ENCODE peak calls at places on chromosomes 12 and 14, in six cellular contexts. R, B, S, M, T and O are unnamed samples.
A peak's percentile ranks its signal among the peaks of the same experiment; 100 is the strongest.

GRCh38 chr12:121465921-121466799 is 66.2 kb downstream of the RNF34 start:
- DNase-seq in T (no peak), M (peak; percentile 29), B (peak; percentile 41), R (peak; percentile 21), S (no peak), O (no peak)

GRCh38 chr14:79279645-79280399 is 931.5 kb downstream of the DIO2 start:
- DNase-seq in R (no peak), B (no peak), S (no peak), T (no peak), M (no peak), O (peak; percentile 15)

GRCh38 chr12:48601013-48601756 is 31.3 kb upstream of the LALBA start:
- DNase-seq in S (no peak), R (no peak), M (no peak), T (peak; percentile 61), B (peak; percentile 55), O (peak; percentile 56)

GRCh38 chr14:103576371-103577024 is 13.7 kb downstream of the COA8 start:
- DNase-seq in B (no peak), T (no peak), M (peak; percentile 95), S (no peak), R (peak; percentile 81), O (peak; percentile 36)

GRCh38 chr12:6374781-6375150 is 597 bp downstream of the SCNN1A start:
- DNase-seq in B (no peak), S (no peak), M (no peak), T (no peak), R (no peak), O (no peak)

GRCh38 chr14:63673882-63674497 is 32.3 kb upstream of the WDR89 start:
- DNase-seq in M (no peak), R (no peak), T (no peak), B (no peak), S (no peak), O (no peak)

GRCh38 chr14:33682746-33683145 is 268.1 kb downstream of the EGLN3 start:
- DNase-seq in R (no peak), T (no peak), B (no peak), S (no peak), M (no peak), O (no peak)

GRCh38 chr14:23094666-23095195 is at the start of gene ACIN1:
- DNase-seq in R (peak; percentile 91), M (peak; percentile 94), B (peak; percentile 91), T (no peak), S (peak; percentile 95), O (no peak)

GRCh38 chr12:69196302-69197288 is 42.8 kb upstream of the CPSF6 start:
- DNase-seq in B (peak; percentile 12), S (peak; percentile 10), T (no peak), R (peak; percentile 42), M (peak; percentile 4), O (peak; percentile 18)

GRCh38 chr14:100287202-100287997 is 18.8 kb downstream of the SLC25A29 start:
- DNase-seq in R (no peak), S (no peak), T (no peak), B (no peak), M (no peak), O (peak; percentile 12)

GRCh38 chr14:90642239-90642717 is 174.0 kb downstream of the TTC7B start:
- DNase-seq in B (no peak), M (peak; percentile 81), R (peak; percentile 26), T (peak; percentile 49), S (peak; percentile 76), O (peak; percentile 31)

GRCh38 chr14:104462651-104463630 is 116.6 kb upstream of the C14orf180 start:
- DNase-seq in B (no peak), M (no peak), T (no peak), R (no peak), S (no peak), O (no peak)

GRCh38 chr12:3553681-3554546 is 62.9 kb downstream of the PRMT8 start:
- DNase-seq in M (no peak), R (no peak), B (no peak), S (no peak), T (no peak), O (peak; percentile 35)

GRCh38 chr12:124398578-124399227 is 103.8 kb downstream of the RFLNA start:
- DNase-seq in M (no peak), R (no peak), S (no peak), T (no peak), B (no peak), O (no peak)

GRCh38 chr14:68987653-68988036 is 8.5 kb upstream of the ACTN1 start:
- DNase-seq in S (no peak), T (no peak), M (no peak), B (peak; percentile 86), R (peak; percentile 42), O (peak; percentile 39)

GRCh38 chr12:26971963-26972362 is 33.7 kb downstream of the FGFR1OP2 start:
- DNase-seq in S (no peak), M (no peak), T (no peak), B (no peak), R (no peak), O (no peak)

GRCh38 chr12:125110641-125111360 is 45.6 kb downstream of the AACS start:
- DNase-seq in B (no peak), R (no peak), T (no peak), M (no peak), S (no peak), O (no peak)

GRCh38 chr12:82665142-82665923 is 21.4 kb upstream of the TMTC2 start:
- DNase-seq in T (no peak), R (no peak), S (no peak), B (no peak), M (no peak), O (no peak)

GRCh38 chr14:38357557-38357956 is 101.7 kb upstream of the CLEC14A start:
- DNase-seq in S (no peak), B (no peak), R (no peak), M (peak; percentile 97), T (no peak), O (no peak)

GRCh38 chr14:72094844-72095582 is 162.8 kb downstream of the RGS6 start:
- DNase-seq in R (no peak), S (no peak), T (no peak), B (no peak), M (no peak), O (no peak)

GRCh38 chr14:54815531-54815930 is 87.1 kb downstream of the GCH1 start:
- DNase-seq in M (no peak), S (no peak), B (no peak), T (no peak), R (no peak), O (no peak)

GRCh38 chr14:54816450-54816849 is 86.2 kb downstream of the GCH1 start:
- DNase-seq in S (no peak), T (no peak), B (no peak), M (no peak), R (no peak), O (no peak)

GRCh38 chr14:54813081-54813480 is 89.5 kb downstream of the GCH1 start:
- DNase-seq in R (no peak), M (no peak), B (no peak), T (no peak), S (no peak), O (no peak)

GRCh38 chr14:54814076-54814475 is 88.5 kb downstream of the GCH1 start:
- DNase-seq in B (peak; percentile 43), R (peak; percentile 73), M (no peak), S (no peak), T (no peak), O (peak; percentile 72)

DNA sequence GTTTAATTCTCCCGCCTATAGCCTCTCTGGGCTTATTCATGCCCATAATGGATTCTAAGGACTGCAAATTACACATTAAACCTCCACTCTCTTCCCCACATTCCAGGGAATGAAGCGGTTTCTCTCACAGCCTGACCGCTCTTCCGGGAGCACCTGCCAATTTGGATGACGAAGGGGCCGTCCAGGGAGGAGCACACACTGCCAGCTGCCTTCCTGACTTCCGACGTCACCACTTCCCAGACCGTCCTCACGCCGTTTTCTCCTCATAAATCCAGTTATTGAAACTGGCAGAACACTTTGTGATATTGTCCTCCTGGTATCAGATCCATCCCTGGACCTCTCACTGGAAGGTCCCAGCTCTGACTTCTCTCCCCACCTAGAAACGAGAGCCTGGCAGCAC is 87.6 kb downstream of the GCH1 start:
- DNase-seq in B (no peak), R (no peak), M (no peak), S (no peak), T (no peak), O (no peak)
- TF ChIP-seq JUN in B (no peak), R (no peak), M (no peak), S (no peak), T (no peak), O (no peak)

DNA sequence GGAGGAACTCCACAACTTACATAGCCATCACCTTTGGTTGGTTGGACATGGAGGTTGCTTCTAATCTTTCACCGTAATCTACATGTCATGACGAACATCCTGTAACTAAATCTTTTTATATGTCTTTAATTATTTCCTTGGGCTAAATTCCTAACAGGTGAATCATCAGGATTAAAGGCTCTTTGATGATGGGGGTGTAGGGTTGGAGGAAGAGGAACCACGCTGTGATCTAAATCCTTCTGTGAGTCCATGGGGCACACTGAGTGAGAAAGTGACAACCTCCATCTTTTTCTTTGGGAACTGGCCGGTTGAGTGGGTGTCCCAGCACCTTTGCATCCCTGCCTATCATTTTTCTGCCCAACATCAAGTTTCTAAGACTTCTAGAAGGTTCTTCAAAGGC is 31.1 kb upstream of the MAP1LC3B2 start:
- DNase-seq in S (no peak), M (peak; percentile 47), R (peak; percentile 91), B (no peak), T (no peak), O (no peak)
- TF ChIP-seq JUN in S (no peak), M (peak; percentile 68), R (peak; percentile 33), B (no peak), T (peak; percentile 21), O (no peak)

DNA sequence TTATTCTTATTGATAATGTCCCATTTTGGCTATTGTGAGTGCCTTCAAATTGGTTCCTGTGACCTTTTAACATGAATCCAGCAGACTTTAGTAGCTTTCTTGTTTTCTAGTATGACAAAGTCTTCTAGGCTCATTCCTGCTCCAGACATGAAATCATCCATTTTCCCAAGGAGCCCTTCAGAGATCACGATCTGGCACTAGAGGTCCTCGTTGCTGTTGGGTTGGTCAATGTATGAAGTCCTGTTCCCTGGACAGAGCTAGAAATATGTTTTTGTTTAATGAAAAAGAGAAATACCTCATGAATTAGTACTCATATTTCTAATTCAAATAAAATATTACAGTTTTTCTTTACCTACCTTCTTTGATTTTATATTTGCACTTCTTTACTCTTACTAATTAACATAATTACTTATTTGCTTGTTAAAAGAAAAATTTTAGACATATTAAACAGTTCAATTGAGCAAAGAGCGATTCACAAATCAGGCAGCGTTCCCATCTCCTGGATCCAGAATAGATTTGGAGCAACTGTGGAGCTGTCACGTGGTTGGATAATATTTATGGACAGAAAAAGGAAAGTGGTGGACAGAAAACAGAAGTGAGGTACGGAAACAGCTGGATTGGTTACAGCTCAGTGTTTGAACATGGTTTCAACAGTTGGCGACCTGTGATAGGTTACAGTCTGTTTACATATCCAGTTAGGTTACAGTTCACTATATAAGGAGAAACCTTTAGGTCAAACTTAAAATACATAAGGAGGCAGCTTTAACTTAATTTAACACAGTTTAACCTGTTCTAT is 19.8 kb upstream of the FAM234B start:
- DNase-seq in M (peak; percentile 81), T (no peak), R (peak; percentile 73), B (peak; percentile 16), S (peak; percentile 11), O (no peak)
- TF ChIP-seq JUN in M (no peak), T (no peak), R (no peak), B (no peak), S (no peak), O (no peak)

DNA sequence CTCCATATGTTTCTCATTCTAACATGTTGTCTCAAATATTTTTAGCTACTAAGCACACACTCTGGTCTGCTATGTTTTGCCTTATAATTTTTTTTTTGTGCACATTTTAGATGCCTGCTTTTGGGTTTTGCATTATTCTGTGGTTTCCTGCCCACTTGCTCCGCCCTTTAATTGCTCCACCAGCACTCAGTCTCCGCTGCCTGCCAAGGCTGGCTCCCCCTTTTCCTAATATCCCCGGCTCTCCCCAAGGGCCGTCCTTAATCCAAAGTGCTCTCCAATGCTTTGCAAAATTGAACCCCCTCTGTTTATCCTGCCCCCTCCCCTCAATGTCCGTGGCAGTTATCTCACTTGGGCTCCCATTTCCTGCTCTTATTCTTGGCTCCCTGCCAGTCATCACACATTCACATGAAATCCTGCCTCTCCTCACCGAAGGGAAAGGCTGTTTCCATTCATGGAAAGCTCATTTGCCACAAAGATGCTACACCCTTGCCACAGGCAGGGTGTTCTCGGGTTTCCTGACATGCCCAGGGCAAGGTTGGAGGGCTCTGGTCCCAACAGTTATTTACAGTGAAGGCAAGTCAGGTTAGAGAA is 79.5 kb downstream of the C12orf75 start:
- DNase-seq in M (peak; percentile 96), B (no peak), R (no peak), S (no peak), T (no peak), O (no peak)
- TF ChIP-seq JUN in M (no peak), B (no peak), R (no peak), S (no peak), T (no peak), O (no peak)